ENCODE peak calls at places on chromosomes 3 and 15, in eight cellular contexts. Y is choroid plexus epithelial cell, I is HFFc6, P is RWPE2, G is heart right ventricle, L is stomach, E is astrocyte, J is epithelial cell of esophagus. U is an unnamed sample.

GRCh38 chr3:177928156-177928555 is 608.1 kb upstream of the KCNMB2 start:
- DNase-seq in Y (peak), I (no peak), P (no peak), G (no peak), L (no peak), E (peak), J (peak), U (no peak)

GRCh38 chr3:150235799-150236198 is 172.3 kb upstream of the TSC22D2 start:
- DNase-seq in Y (peak), I (peak), P (no peak), G (no peak), L (no peak), E (peak), J (no peak), U (no peak)

GRCh38 chr3:71543371-71544016 is 40.0 kb downstream of the FOXP1 start:
- DNase-seq in Y (no peak), I (no peak), P (no peak), G (no peak), L (no peak), E (no peak), J (no peak), U (no peak)

GRCh38 chr3:182046365-182046764 is 334.6 kb downstream of the SOX2 start:
- DNase-seq in Y (no peak), I (no peak), P (peak), G (no peak), L (no peak), E (no peak), J (peak), U (peak)

GRCh38 chr15:33194237-33194636 is 277 bp downstream of the FMN1 start:
- DNase-seq in Y (no peak), I (no peak), P (no peak), G (no peak), L (no peak), E (no peak), J (no peak), U (no peak)

GRCh38 chr3:179027326-179027900 is 44.2 kb downstream of the ZMAT3 start:
- DNase-seq in Y (peak), I (no peak), P (no peak), G (no peak), L (no peak), E (peak), J (no peak), U (no peak)

GRCh38 chr3:170768334-170768801 is 101.6 kb downstream of the RPL22L1 start:
- DNase-seq in Y (peak), I (peak), P (no peak), G (no peak), L (no peak), E (peak), J (no peak), U (no peak)

GRCh38 chr15:98727115-98728040 is 79.0 kb downstream of the IGF1R start:
- DNase-seq in Y (peak), I (peak), P (peak), G (peak), L (peak), E (peak), J (peak), U (peak)

GRCh38 chr15:42577514-42578031 is 2.2 kb downstream of the STARD9 start:
- DNase-seq in Y (peak), I (peak), P (no peak), G (no peak), L (no peak), E (peak), J (no peak), U (no peak)

DNA sequence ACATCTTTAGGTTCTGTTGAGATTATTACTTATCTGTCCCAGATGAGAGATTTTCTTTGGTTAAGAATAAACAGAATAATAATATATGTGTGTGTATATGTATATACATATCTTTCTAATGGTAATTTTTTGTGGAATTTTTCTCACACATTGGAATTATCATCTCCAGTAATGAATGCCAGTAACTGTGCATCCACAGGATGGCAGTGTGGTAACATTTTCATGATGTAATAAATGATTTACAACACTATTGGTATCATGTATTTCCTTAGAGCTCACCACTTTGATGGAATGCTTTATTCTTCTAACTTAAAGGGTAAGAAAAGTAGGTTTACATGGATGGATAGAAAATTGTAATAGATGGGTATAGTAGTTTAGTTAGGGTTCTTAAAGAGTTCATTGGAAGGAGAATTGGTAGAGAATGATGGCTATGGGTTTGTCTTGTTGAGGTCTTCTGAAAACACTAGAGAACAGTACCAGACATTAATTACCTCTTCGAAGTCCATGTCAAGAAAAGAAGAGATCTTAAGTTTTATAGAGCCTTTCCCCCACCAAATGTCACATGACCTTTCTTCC is 78.1 kb downstream of the STT3B start:
- DNase-seq in Y (peak), I (peak), P (no peak), G (peak), L (no peak), E (peak), J (peak), U (no peak)
- TF ChIP-seq CTCF in Y (peak), I (peak), P (peak), G (peak), L (peak), E (peak), J (peak), U (peak)

DNA sequence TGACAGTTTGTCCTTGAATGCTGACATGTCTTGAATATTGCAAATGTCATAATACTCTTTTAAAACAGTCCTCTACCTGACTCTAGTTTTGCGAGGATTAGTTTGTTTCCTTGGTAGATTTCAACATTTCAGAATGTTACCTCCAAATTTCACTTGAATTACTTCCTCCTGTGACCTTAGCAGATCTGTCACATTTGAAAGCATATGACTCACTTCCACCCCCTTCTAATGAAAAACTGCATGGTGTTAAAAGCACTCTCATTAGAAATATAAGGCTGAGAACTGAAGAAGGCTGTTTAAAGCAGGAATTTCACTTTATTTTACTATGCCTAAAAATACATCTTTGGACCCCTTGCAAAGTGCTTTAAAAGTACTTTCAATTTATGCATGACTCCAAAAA is 598.7 kb upstream of the TGFBR2 start:
- DNase-seq in Y (no peak), I (no peak), P (no peak), G (no peak), L (no peak), E (peak), J (peak), U (no peak)
- TF ChIP-seq CTCF in Y (no peak), I (no peak), P (no peak), G (no peak), L (no peak), E (no peak), J (no peak), U (no peak)

DNA sequence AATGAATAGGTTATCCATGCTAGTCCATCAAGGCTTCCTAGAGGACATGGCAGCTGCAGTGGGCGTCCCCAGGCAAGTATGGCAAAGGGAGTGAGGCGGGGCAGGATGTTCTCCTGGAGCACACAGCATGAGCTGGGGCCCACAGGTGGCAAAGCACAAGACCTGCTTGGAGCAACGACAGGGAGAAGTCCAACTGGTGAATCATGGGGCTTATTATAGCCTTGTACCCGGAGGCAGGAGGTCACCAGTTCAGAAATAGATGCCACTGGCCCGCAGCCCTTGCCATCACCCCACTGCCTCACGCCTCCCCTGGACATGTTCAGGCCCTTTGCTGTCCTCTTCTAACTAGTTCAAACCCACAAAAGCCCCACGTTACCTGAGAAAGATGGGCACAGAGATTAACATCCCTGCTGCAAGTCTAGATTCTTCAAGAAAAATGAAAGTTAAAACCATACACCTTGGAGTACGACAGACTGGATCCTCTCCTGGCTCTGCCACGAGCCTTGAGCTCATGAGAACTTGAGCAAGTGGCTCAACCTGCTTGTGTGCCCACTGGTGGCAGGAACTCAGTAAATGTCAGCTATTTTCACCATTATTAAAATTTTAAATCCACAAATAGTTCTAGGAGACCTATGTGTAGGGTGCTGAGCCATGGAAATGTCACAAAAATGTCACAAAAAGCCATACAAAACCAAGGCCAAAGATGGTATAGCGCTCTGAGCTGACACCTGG is 1.8 kb upstream of the SRGAP3 start:
- DNase-seq in Y (peak), I (no peak), P (no peak), G (peak), L (no peak), E (no peak), J (peak), U (no peak)
- TF ChIP-seq CTCF in Y (no peak), I (peak), P (no peak), G (no peak), L (no peak), E (peak), J (no peak), U (no peak)

GRCh38 chr15:55164284-55164683 is 32.5 kb downstream of the RSL24D1 start:
- DNase-seq in Y (no peak), I (no peak), P (no peak), G (no peak), L (no peak), E (no peak), J (no peak), U (no peak)

GRCh38 chr15:55170361-55170760 is 26.4 kb downstream of the RSL24D1 start:
- DNase-seq in Y (no peak), I (no peak), P (no peak), G (no peak), L (no peak), E (no peak), J (no peak), U (no peak)

DNA sequence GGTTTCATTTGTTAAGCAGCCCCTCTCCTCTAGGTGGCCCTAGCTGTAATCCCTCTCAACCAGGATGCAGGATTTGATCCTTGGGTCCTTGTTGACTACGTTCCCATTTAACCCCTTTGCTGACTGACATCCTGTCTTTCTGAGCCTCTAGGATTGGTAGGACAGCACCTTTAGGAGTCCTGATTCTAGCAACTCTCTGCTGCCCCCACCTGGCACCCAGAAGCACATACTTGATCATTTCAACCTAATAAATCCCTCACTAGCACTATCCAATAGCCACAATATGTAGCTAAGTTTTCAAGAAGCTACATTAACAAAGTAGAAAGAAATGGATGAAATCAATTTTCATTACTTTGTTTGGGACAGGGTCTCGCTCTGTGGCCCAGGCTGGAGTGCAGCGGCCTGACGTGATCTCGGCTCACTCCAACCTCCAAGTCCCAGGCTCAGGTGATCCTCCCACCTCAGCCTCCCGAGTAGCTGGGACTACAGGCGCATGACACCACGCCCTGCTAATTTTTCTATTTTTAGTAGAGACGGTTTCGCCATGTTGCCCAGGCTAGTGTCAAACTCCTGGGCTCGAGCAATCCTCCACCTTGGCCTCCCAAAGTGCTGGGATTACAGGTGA is 28.3 kb downstream of the RSL24D1 start:
- DNase-seq in Y (peak), I (peak), P (no peak), G (peak), L (peak), E (peak), J (peak), U (no peak)
- TF ChIP-seq CTCF in Y (peak), I (peak), P (peak), G (peak), L (peak), E (peak), J (peak), U (peak)

GRCh38 chr3:16425398-16426057 is 88.0 kb downstream of the RFTN1 start:
- DNase-seq in Y (no peak), I (no peak), P (no peak), G (no peak), L (no peak), E (no peak), J (no peak), U (no peak)
- TF ChIP-seq CTCF in Y (no peak), I (no peak), P (no peak), G (no peak), L (no peak), E (no peak), J (no peak), U (no peak)

GRCh38 chr3:25097023-25097422 is 331.0 kb upstream of the RARB start:
- DNase-seq in Y (no peak), I (no peak), P (no peak), G (no peak), L (no peak), E (peak), J (no peak), U (no peak)

GRCh38 chr3:25091938-25092337 is 336.1 kb upstream of the RARB start:
- DNase-seq in Y (no peak), I (no peak), P (no peak), G (no peak), L (no peak), E (no peak), J (no peak), U (no peak)

GRCh38 chr3:25090869-25091453 is 337.1 kb upstream of the RARB start:
- DNase-seq in Y (no peak), I (no peak), P (no peak), G (no peak), L (no peak), E (no peak), J (no peak), U (no peak)

GRCh38 chr3:25096536-25096935 is 331.5 kb upstream of the RARB start:
- DNase-seq in Y (no peak), I (no peak), P (no peak), G (no peak), L (no peak), E (no peak), J (peak), U (no peak)

DNA sequence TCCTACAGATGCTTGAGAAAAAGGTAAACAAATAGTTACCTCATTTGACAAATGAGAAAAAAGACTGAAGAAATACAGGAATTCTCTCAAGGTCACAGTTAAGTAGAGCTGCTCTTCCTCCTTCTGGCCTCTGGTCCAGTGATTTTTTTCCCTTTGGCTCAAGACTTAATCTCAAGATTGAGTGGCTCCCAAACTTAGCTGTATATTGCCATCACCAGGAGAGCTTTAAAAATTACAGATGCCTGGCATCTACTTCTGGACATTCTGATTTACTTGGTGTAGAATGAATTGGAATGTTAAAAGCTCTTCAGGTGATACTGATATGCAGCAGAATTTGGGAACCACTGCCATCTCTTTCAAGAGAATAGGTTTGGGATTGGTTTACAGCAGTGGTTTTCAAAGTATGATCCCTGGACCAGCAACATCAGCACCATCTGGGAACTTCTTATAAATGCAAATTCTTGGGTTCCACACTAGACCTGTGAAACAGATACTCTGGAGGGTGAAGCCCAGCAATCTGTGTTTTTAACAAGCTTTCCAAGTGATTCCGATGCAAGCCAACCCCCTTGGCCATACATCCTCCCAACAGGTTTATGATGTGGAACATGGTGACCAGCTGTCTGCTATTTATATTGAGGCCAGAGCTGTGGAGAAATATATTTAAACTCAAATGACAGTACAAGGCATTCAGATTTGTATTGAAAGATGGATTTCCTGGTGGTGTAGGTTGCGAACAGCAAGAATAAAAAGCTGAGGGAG is 333.0 kb upstream of the RARB start:
- DNase-seq in Y (peak), I (no peak), P (no peak), G (no peak), L (no peak), E (no peak), J (no peak), U (no peak)
- TF ChIP-seq CTCF in Y (peak), I (no peak), P (no peak), G (peak), L (no peak), E (no peak), J (no peak), U (no peak)

DNA sequence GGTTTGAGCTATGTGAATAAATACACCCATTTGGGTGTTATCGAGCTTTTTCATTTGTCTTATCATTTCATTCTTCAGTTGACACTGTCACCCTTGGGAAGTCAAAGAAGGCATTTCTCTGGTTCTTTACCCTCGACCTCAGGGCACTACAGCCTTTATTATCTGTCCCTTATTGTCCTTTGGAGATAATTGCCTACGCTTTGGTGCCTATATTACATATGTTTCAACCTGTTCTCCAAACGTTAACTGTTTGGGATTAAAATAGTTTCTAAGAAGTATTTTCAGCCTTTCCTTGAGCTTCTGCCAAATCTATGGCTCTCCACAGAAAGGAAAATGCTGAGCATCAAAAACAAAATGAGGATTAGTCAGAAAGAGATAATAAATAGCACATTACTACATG is 395.4 kb upstream of the ADAMTS9 start:
- DNase-seq in Y (peak), I (no peak), P (no peak), G (no peak), L (no peak), E (no peak), J (no peak), U (no peak)
- TF ChIP-seq CTCF in Y (no peak), I (no peak), P (no peak), G (no peak), L (no peak), E (no peak), J (no peak), U (no peak)

U was measured in left lung.